ENCODE peak calls at places on chromosome 9, in four cellular contexts. E, S, P and M are unnamed samples.
A peak's percentile ranks its signal among the peaks of the same experiment; 100 is the strongest.

GRCh38 chr9:111731916-111732315 is 62.8 kb downstream of the SHOC1 start:
- DNase-seq in E (no peak), S (no peak), P (no peak), M (no peak)

GRCh38 chr9:121055642-121056143 is 5.6 kb upstream of the C5 start:
- DNase-seq in E (no peak), S (no peak), P (no peak), M (no peak)

GRCh38 chr9:21294325-21294724 is 10.8 kb downstream of the IFNA5 start:
- DNase-seq in E (no peak), S (no peak), P (no peak), M (no peak)

GRCh38 chr9:33813712-33814641 is 3.0 kb upstream of the UBE2R2 start:
- DNase-seq in E (no peak), S (no peak), P (no peak), M (no peak)

GRCh38 chr9:83472221-83472665 is 66.0 kb downstream of the FRMD3 start:
- DNase-seq in E (no peak), S (no peak), P (no peak), M (peak; percentile 44)

GRCh38 chr9:79535534-79535933 is 36.2 kb upstream of the TLE4 start:
- DNase-seq in E (peak; percentile 68), S (no peak), P (no peak), M (no peak)

GRCh38 chr9:37503736-37504135 is 18.0 kb downstream of the POLR1E start:
- DNase-seq in E (no peak), S (no peak), P (no peak), M (peak; percentile 13)

GRCh38 chr9:123286324-123286723 is 17.9 kb upstream of the STRBP start:
- DNase-seq in E (no peak), S (no peak), P (no peak), M (no peak)

GRCh38 chr9:12718482-12719026 is 25.4 kb downstream of the TYRP1 start:
- DNase-seq in E (no peak), S (no peak), P (no peak), M (no peak)

GRCh38 chr9:91131433-91131839 is 230.3 kb downstream of the AUH start:
- DNase-seq in E (no peak), S (no peak), P (peak; percentile 66), M (peak; percentile 78)

GRCh38 chr9:79962836-79963235 is 391.1 kb downstream of the TLE4 start:
- DNase-seq in E (no peak), S (no peak), P (no peak), M (no peak)

GRCh38 chr9:2816476-2817141 is 27.3 kb downstream of the PUM3 start:
- DNase-seq in E (no peak), S (no peak), P (no peak), M (no peak)

GRCh38 chr9:27368317-27368985 is 71.5 kb upstream of the EQTN start:
- DNase-seq in E (no peak), S (no peak), P (peak; percentile 63), M (no peak)

GRCh38 chr9:38048319-38048969 is 20.6 kb downstream of the SHB start:
- DNase-seq in E (no peak), S (no peak), P (no peak), M (no peak)

GRCh38 chr9:121169094-121169601 is 32.5 kb downstream of the RAB14 start:
- DNase-seq in E (no peak), S (no peak), P (no peak), M (no peak)

GRCh38 chr9:124697326-124698200 is 73.5 kb downstream of the NR6A1 start:
- DNase-seq in E (no peak), S (no peak), P (no peak), M (no peak)

GRCh38 chr9:131960311-131960710 is 119.4 kb downstream of the MED27 start:
- DNase-seq in E (no peak), S (no peak), P (no peak), M (no peak)

GRCh38 chr9:74277532-74277931 is 219.6 kb upstream of the RORB start:
- DNase-seq in E (no peak), S (no peak), P (no peak), M (no peak)

GRCh38 chr9:69207503-69207902 is 33.4 kb downstream of the TJP2 start:
- DNase-seq in E (no peak), S (no peak), P (no peak), M (no peak)

GRCh38 chr9:111450114-111450513 is 34.1 kb downstream of the ECPAS start:
- DNase-seq in E (no peak), S (no peak), P (no peak), M (no peak)

GRCh38 chr9:121652037-121652837 is 803 bp downstream of the DAB2IP start:
- DNase-seq in E (no peak), S (no peak), P (peak; percentile 60), M (peak; percentile 51)

GRCh38 chr9:129355641-129356040 is 177.6 kb upstream of the IER5L start:
- DNase-seq in E (no peak), S (no peak), P (no peak), M (no peak)

GRCh38 chr9:69771775-69772418 is 12.1 kb upstream of the PTAR1 start:
- DNase-seq in E (no peak), S (no peak), P (no peak), M (no peak)

GRCh38 chr9:98010450-98010849 is 27.3 kb downstream of the ANP32B start:
- DNase-seq in E (no peak), S (no peak), P (no peak), M (peak; percentile 51)

GRCh38 chr9:121694001-121694400 is 42.6 kb downstream of the DAB2IP start:
- DNase-seq in E (no peak), S (no peak), P (no peak), M (no peak)

GRCh38 chr9:35691757-35692301 is 2.1 kb upstream of the TPM2 start:
- DNase-seq in E (no peak), S (no peak), P (no peak), M (no peak)
- TF ChIP-seq EP300 in E (peak; percentile 81), S (peak; percentile 70), P (no peak), M (peak; percentile 29)

GRCh38 chr9:128155736-128156500 is 4.1 kb upstream of the BBLN start:
- DNase-seq in E (no peak), S (no peak), P (no peak), M (no peak)
- TF ChIP-seq CTCF in E (no peak), S (no peak), P (no peak), M (no peak)

GRCh38 chr9:126496181-126496576 is 117.5 kb upstream of the LMX1B start:
- DNase-seq in E (no peak), S (no peak), P (no peak), M (no peak)

GRCh38 chr9:126497673-126498255 is 116.0 kb upstream of the LMX1B start:
- DNase-seq in E (no peak), S (no peak), P (no peak), M (no peak)

GRCh38 chr9:126495411-126496180 is 118.1 kb upstream of the LMX1B start:
- DNase-seq in E (no peak), S (no peak), P (no peak), M (no peak)

GRCh38 chr9:126498331-126498730 is 115.4 kb upstream of the LMX1B start:
- DNase-seq in E (no peak), S (no peak), P (no peak), M (no peak)

DNA sequence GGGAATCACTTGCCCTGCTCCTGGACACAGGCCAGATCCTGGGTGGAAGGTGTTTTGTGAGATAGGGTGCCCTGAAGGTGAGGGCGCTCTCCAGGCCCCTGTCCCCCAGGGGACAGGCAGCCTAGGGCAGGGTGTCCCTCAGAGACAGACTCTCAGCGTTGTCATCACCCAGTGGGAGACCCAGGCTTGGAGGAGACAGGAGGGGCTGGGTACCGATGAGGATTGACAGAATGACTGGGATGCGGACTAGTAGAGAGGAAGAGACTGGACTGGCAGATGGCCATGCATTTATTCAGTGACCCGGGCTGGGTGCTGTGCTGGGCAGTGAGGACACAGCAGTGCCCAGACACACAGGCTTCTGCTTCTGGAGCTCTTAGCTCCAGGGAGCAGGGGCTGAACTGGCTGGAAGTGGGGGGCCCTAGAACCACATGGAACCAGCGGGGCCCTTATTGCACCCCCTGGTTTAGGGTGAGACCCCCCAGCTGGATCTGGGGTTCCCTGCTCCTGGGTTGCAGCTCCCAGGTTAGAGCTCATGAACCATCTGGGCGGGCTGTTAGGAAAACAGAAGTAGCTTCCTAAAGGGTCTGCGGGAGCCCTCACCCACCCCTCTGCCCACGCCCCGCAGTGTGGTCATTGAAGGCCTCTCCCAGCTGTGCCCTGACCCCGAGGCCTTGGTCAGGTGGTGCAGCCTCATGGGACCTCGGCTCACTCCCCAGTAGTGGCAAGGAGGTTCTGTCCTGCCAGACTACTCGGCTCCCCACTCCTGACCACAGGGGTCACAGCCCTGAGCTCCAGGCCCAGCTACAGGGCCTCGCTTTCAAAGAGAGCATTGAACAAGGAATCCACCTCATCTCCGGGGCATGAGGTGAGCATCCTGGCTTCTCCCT is 116.7 kb upstream of the LMX1B start:
- DNase-seq in E (no peak), S (no peak), P (no peak), M (no peak)
- TF ChIP-seq EP300 in E (no peak), S (no peak), P (no peak), M (no peak)

GRCh38 chr9:136261686-136262430 is 16.2 kb upstream of the QSOX2 start:
- DNase-seq in E (no peak), S (no peak), P (no peak), M (no peak)

GRCh38 chr9:136264803-136265405 is 19.3 kb upstream of the QSOX2 start:
- DNase-seq in E (no peak), S (no peak), P (no peak), M (no peak)

GRCh38 chr9:136262671-136263178 is 17.1 kb upstream of the QSOX2 start:
- DNase-seq in E (no peak), S (no peak), P (no peak), M (no peak)

GRCh38 chr9:136265561-136266355 is 20.1 kb upstream of the QSOX2 start:
- DNase-seq in E (no peak), S (no peak), P (no peak), M (no peak)

GRCh38 chr9:136264046-136264802 is 18.6 kb upstream of the QSOX2 start:
- DNase-seq in E (no peak), S (no peak), P (no peak), M (no peak)
- TF ChIP-seq CTCF in E (no peak), S (no peak), P (no peak), M (no peak)

GRCh38 chr9:32455738-32456137 is 70.3 kb downstream of the RIGI start:
- DNase-seq in E (no peak), S (no peak), P (peak; percentile 48), M (no peak)

GRCh38 chr9:32454280-32454679 is 69.8 kb downstream of the ACO1 start:
- DNase-seq in E (no peak), S (no peak), P (no peak), M (no peak)

DNA sequence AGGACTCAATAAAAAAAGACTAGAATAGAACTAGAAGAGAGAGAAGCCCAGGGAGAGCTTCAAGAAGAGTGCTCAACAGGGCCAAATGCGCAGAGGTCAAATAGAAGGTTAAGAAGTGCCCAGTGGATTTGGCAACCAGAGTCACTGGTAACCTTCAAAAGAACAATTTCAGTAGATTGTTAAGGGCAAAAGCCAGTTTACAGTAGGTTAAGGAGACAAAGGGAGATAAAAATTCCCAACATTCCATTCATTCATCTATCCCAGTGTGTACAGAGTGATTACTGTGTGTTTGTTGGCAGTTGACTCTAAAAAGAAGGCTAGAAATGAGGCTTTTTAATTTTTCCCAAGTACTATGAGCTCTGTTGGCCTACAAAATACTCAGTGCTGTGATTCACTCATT is 69.4 kb downstream of the RIGI start:
- DNase-seq in E (no peak), S (no peak), P (no peak), M (no peak)
- TF ChIP-seq EP300 in E (no peak), S (no peak), P (no peak), M (no peak)

GRCh38 chr9:117734523-117735314 is 30.5 kb downstream of the TLR4 start:
- DNase-seq in E (no peak), S (no peak), P (no peak), M (no peak)
- TF ChIP-seq CTCF in E (no peak), S (no peak), P (no peak), M (no peak)